ENCODE peak calls at places on chromosomes 12 and 14, in five cellular contexts. One of them, this sample, is unnamed. For H3K4me1, the result is how much of the 10 kb centered on the place peaks cover.

GRCh38 chr12:124621296-124621660 is 53.9 kb upstream of the NCOR2 start:
- DNase-seq in astrocyte: peak
- DNase-seq in CD8-positive, alpha-beta memory T cell: no peak
- DNase-seq in GM23338: peak
- DNase-seq in GM23248: peak
- DNase-seq in this sample: peak

GRCh38 chr12:88181881-88182280 is 39.8 kb downstream of the TMTC3 start:
- DNase-seq in GM23248: no peak
- DNase-seq in CD8-positive, alpha-beta memory T cell: no peak
- DNase-seq in astrocyte: no peak
- DNase-seq in GM23338: no peak
- DNase-seq in this sample: no peak

GRCh38 chr12:52767427-52767826 is 9.7 kb downstream of the KRT76 start:
- DNase-seq in CD8-positive, alpha-beta memory T cell: no peak
- DNase-seq in astrocyte: no peak
- DNase-seq in GM23338: no peak
- DNase-seq in GM23248: no peak
- DNase-seq in this sample: no peak

GRCh38 chr12:131900397-131900796 is 6.0 kb downstream of the ULK1 start:
- DNase-seq in astrocyte: no peak
- DNase-seq in CD8-positive, alpha-beta memory T cell: no peak
- DNase-seq in GM23248: no peak
- DNase-seq in GM23338: no peak
- DNase-seq in this sample: peak

GRCh38 chr14:51855234-51855633 is 5.2 kb upstream of the GNG2 start:
- DNase-seq in GM23338: no peak
- DNase-seq in CD8-positive, alpha-beta memory T cell: no peak
- DNase-seq in GM23248: peak
- DNase-seq in astrocyte: peak
- DNase-seq in this sample: no peak

GRCh38 chr14:90624732-90625444 is 191.3 kb downstream of the TTC7B start:
- DNase-seq in GM23338: peak
- DNase-seq in GM23248: no peak
- DNase-seq in astrocyte: no peak
- DNase-seq in CD8-positive, alpha-beta memory T cell: no peak
- DNase-seq in this sample: peak

GRCh38 chr12:102960766-102961487 is 3.5 kb downstream of the ASCL1 start:
- DNase-seq in CD8-positive, alpha-beta memory T cell: no peak
- DNase-seq in astrocyte: no peak
- DNase-seq in GM23248: no peak
- DNase-seq in GM23338: no peak
- DNase-seq in this sample: no peak

GRCh38 chr12:96986883-96987523 is 79.9 kb downstream of the NEDD1 start:
- DNase-seq in GM23338: peak
- DNase-seq in GM23248: peak
- DNase-seq in CD8-positive, alpha-beta memory T cell: no peak
- DNase-seq in astrocyte: no peak
- DNase-seq in this sample: no peak

GRCh38 chr14:23327947-23328744 is 6.9 kb downstream of the PABPN1 start:
- DNase-seq in astrocyte: peak
- DNase-seq in CD8-positive, alpha-beta memory T cell: peak
- DNase-seq in GM23248: peak
- DNase-seq in GM23338: peak
- DNase-seq in this sample: peak

GRCh38 chr12:68445836-68446235 is 113.7 kb upstream of the MDM1 start:
- DNase-seq in GM23338: no peak
- DNase-seq in astrocyte: no peak
- DNase-seq in CD8-positive, alpha-beta memory T cell: no peak
- DNase-seq in GM23248: no peak
- DNase-seq in this sample: no peak

GRCh38 chr12:96236221-96236822 is 42.1 kb downstream of the ELK3 start:
- DNase-seq in CD8-positive, alpha-beta memory T cell: peak
- DNase-seq in GM23338: no peak
- DNase-seq in GM23248: peak
- DNase-seq in astrocyte: peak
- DNase-seq in this sample: no peak

GRCh38 chr14:74246561-74246960 is 7.3 kb downstream of the VSX2 start:
- DNase-seq in GM23338: no peak
- DNase-seq in CD8-positive, alpha-beta memory T cell: no peak
- DNase-seq in astrocyte: no peak
- DNase-seq in GM23248: no peak
- DNase-seq in this sample: no peak

GRCh38 chr14:24067133-24068082 is 4.0 kb upstream of the CPNE6 start:
- DNase-seq in GM23338: no peak
- DNase-seq in CD8-positive, alpha-beta memory T cell: no peak
- DNase-seq in GM23248: no peak
- DNase-seq in astrocyte: no peak
- DNase-seq in this sample: no peak

GRCh38 chr12:101172316-101172715 is 37.7 kb downstream of the SLC5A8 start:
- DNase-seq in GM23338: peak
- DNase-seq in CD8-positive, alpha-beta memory T cell: no peak
- DNase-seq in astrocyte: no peak
- DNase-seq in GM23248: peak
- DNase-seq in this sample: no peak

GRCh38 chr12:22275847-22276246 is 58.7 kb downstream of the ST8SIA1 start:
- DNase-seq in CD8-positive, alpha-beta memory T cell: no peak
- DNase-seq in GM23338: no peak
- DNase-seq in astrocyte: peak
- DNase-seq in GM23248: peak
- DNase-seq in this sample: peak

GRCh38 chr12:82648510-82648909 is 38.2 kb upstream of the TMTC2 start:
- DNase-seq in astrocyte: no peak
- DNase-seq in GM23248: no peak
- DNase-seq in GM23338: no peak
- DNase-seq in CD8-positive, alpha-beta memory T cell: no peak
- DNase-seq in this sample: no peak

GRCh38 chr12:89117448-89118034 is 234.8 kb downstream of the DUSP6 start:
- DNase-seq in GM23248: no peak
- DNase-seq in CD8-positive, alpha-beta memory T cell: no peak
- DNase-seq in GM23338: no peak
- DNase-seq in astrocyte: no peak
- DNase-seq in this sample: peak

GRCh38 chr12:108750471-108751402 is 19.4 kb upstream of the CORO1C start:
- DNase-seq in astrocyte: peak
- DNase-seq in CD8-positive, alpha-beta memory T cell: no peak
- DNase-seq in GM23338: no peak
- DNase-seq in GM23248: peak
- DNase-seq in this sample: no peak

GRCh38 chr14:74838141-74838540 is 37.8 kb downstream of the PROX2 start:
- DNase-seq in GM23248: no peak
- DNase-seq in astrocyte: no peak
- DNase-seq in CD8-positive, alpha-beta memory T cell: no peak
- DNase-seq in GM23338: no peak
- DNase-seq in this sample: no peak

GRCh38 chr12:51439330-51439729 is 14.7 kb downstream of the SLC4A8 start:
- DNase-seq in GM23338: no peak
- DNase-seq in astrocyte: no peak
- DNase-seq in CD8-positive, alpha-beta memory T cell: no peak
- DNase-seq in GM23248: no peak
- DNase-seq in this sample: no peak

GRCh38 chr14:89540830-89541470 is 123.9 kb upstream of the FOXN3 start:
- DNase-seq in GM23248: peak
- DNase-seq in GM23338: no peak
- DNase-seq in CD8-positive, alpha-beta memory T cell: no peak
- DNase-seq in astrocyte: peak
- DNase-seq in this sample: peak

DNA sequence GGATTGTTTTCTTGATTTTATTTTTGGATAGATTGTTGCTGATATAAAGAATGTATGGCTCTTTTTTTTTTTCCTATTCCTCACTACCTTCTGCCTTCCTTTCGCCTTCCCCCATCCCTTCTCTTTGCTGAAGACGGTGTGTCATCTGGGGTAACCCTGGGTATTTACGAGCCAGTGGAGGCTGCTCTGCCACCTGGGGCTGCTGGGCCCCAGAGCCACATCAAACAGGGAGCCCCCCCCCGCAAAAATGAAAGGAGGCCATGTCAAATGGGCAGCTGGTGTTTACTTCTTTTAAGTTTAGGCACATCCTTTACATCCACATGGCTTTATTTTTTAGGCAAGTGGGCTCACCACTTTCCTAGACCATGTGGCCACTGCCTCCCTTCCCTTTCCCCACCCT is 25.4 kb downstream of the CHST11 start:
- DNase-seq in GM23248: no peak
- DNase-seq in CD8-positive, alpha-beta memory T cell: no peak
- DNase-seq in GM23338: no peak
- DNase-seq in astrocyte: no peak
- DNase-seq in this sample: no peak
- H3K4me1 ChIP-seq in GM23248: under half
- H3K4me1 ChIP-seq in CD8-positive, alpha-beta memory T cell: half or more
- H3K4me1 ChIP-seq in GM23338: under half
- H3K4me1 ChIP-seq in astrocyte: under half
- H3K4me1 ChIP-seq in this sample: under half

DNA sequence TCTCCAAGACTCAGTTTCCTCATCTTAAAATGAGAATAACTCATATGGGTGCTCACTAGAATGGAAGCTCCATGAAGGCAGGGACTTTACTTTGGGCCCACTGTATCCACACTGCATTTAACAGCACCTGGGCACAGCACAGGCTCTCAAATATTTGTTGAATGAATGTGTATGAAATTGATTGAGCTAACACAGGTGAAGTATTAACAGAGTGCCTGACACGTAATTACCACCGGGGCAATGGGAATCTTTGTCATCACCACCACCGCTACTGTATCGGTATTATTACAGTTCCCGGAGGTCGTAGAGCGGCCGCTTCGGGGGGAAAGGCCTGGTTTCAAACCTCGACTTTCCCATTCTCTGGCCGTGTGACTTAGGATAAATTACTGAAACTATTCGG is 1.2 kb upstream of the RIC8B start:
- DNase-seq in astrocyte: no peak
- DNase-seq in GM23338: peak
- DNase-seq in GM23248: no peak
- DNase-seq in CD8-positive, alpha-beta memory T cell: no peak
- DNase-seq in this sample: no peak
- H3K27ac ChIP-seq in astrocyte: peak
- H3K27ac ChIP-seq in GM23338: peak
- H3K27ac ChIP-seq in GM23248: peak
- H3K27ac ChIP-seq in CD8-positive, alpha-beta memory T cell: no peak
- H3K27ac ChIP-seq in this sample: no peak

GRCh38 chr12:6821271-6821673 is 349 bp upstream of the GPR162 start:
- DNase-seq in astrocyte: peak
- DNase-seq in GM23338: peak
- DNase-seq in GM23248: peak
- DNase-seq in CD8-positive, alpha-beta memory T cell: no peak
- DNase-seq in this sample: no peak
- H3K4me1 ChIP-seq in astrocyte: under half
- H3K4me1 ChIP-seq in GM23338: half or more
- H3K4me1 ChIP-seq in GM23248: under half
- H3K4me1 ChIP-seq in CD8-positive, alpha-beta memory T cell: under half
- H3K4me1 ChIP-seq in this sample: under half

DNA sequence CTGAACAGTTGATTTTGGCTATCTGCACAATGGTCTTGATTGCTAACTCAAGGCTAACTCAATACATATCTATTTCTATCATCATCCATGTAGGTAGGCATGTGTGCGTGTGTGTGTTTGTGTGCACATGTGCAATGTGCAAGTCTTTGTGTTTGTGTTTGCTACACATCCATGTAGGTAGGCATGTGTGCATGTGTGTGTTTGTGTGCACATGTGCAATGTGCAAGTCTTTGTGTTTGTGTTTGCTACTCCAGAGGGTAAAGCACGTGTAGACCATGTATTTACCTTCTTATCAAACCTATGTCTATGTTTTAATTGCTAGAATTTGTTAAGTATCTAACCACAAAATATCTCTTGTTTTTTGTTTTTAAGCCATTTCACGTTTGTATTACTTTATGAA is 962.6 kb downstream of the LRFN5 start:
- DNase-seq in CD8-positive, alpha-beta memory T cell: no peak
- DNase-seq in GM23248: no peak
- DNase-seq in astrocyte: no peak
- DNase-seq in GM23338: no peak
- DNase-seq in this sample: no peak
- H3K27ac ChIP-seq in CD8-positive, alpha-beta memory T cell: no peak
- H3K27ac ChIP-seq in GM23248: no peak
- H3K27ac ChIP-seq in astrocyte: no peak
- H3K27ac ChIP-seq in GM23338: no peak
- H3K27ac ChIP-seq in this sample: no peak

This sample was measured in foreskin keratinocyte.